ENCODE peak calls at places on chromosome 16, in four cellular contexts. L is Panc1, D is K562, A is spleen. F is an unnamed sample.
A peak's percentile ranks its signal among the peaks of the same experiment; 100 is the strongest.

GRCh38 chr16:24180451-24180850 is 75.7 kb upstream of the CACNG3 start:
- DNase-seq in A (no peak), D (no peak), L (no peak), F (no peak)

GRCh38 chr16:9042533-9042932 is 48.9 kb upstream of the HAPSTR1 start:
- DNase-seq in A (no peak), D (no peak), L (no peak), F (no peak)

GRCh38 chr16:11800385-11800718 is 3.3 kb upstream of the ZC3H7A start:
- DNase-seq in L (no peak), A (no peak), D (no peak), F (no peak)

GRCh38 chr16:69424935-69425784 is 741 bp downstream of the CYB5B start:
- DNase-seq in L (no peak), D (no peak), A (no peak), F (no peak)

GRCh38 chr16:28931801-28932225 is at the start of gene CD19:
- DNase-seq in L (no peak), D (no peak), A (peak; percentile 89), F (no peak)

GRCh38 chr16:83781-84615 is 6.0 kb downstream of the MPG start:
- DNase-seq in D (no peak), A (no peak), L (no peak), F (no peak)

GRCh38 chr16:30619207-30619606 is 9.0 kb upstream of the ZNF689 start:
- DNase-seq in A (no peak), D (no peak), L (no peak), F (no peak)

GRCh38 chr16:48053346-48053745 is 102.4 kb downstream of the ABCC12 start:
- DNase-seq in L (no peak), D (no peak), A (no peak), F (no peak)

GRCh38 chr16:30948087-30948955 is 547 bp upstream of the ORAI3 start:
- DNase-seq in A (peak; percentile 88), D (peak; percentile 65), L (no peak), F (peak; percentile 94)

GRCh38 chr16:35749253-35750141 is 2290.1 kb downstream of the TP53TG3F start:
- DNase-seq in D (no peak), A (no peak), L (no peak), F (peak; percentile 76)

GRCh38 chr16:28264656-28265055 is 27.7 kb upstream of the SBK1 start:
- DNase-seq in D (peak; percentile 23), A (no peak), L (no peak), F (no peak)

GRCh38 chr16:51982715-51983680 is 563.9 kb downstream of the TOX3 start:
- DNase-seq in A (no peak), L (peak; percentile 52), D (peak; percentile 20), F (no peak)

GRCh38 chr16:57591870-57592485 is 36.5 kb upstream of the ADGRG1 start:
- DNase-seq in L (no peak), D (no peak), A (no peak), F (no peak)

GRCh38 chr16:84088695-84089395 is 27.9 kb downstream of the MBTPS1 start:
- DNase-seq in L (no peak), D (no peak), A (peak; percentile 83), F (no peak)

GRCh38 chr16:11105038-11105903 is 150.7 kb downstream of the SOCS1 start:
- DNase-seq in D (peak; percentile 89), L (no peak), A (no peak), F (no peak)

GRCh38 chr16:61332461-61332860 is 703.8 kb downstream of the CDH8 start:
- DNase-seq in A (no peak), D (no peak), L (no peak), F (no peak)

GRCh38 chr16:29011112-29011511 is 26.3 kb downstream of the LAT start:
- DNase-seq in A (no peak), L (no peak), D (no peak), F (no peak)

GRCh38 chr16:53123753-53124152 is 69.0 kb downstream of the CHD9 start:
- DNase-seq in L (no peak), A (no peak), D (no peak), F (no peak)

GRCh38 chr16:12958366-12958765 is 57.0 kb downstream of the SHISA9 start:
- DNase-seq in L (no peak), A (no peak), D (no peak), F (no peak)

GRCh38 chr16:63458842-63459241 is 1422.6 kb upstream of the CDH8 start:
- DNase-seq in D (no peak), L (no peak), A (no peak), F (no peak)

GRCh38 chr16:29987371-29988085 is 7.9 kb downstream of the HIRIP3 start:
- DNase-seq in D (no peak), A (peak; percentile 69), L (no peak), F (peak; percentile 56)

GRCh38 chr16:8961811-8962390 is 1.8 kb downstream of the USP7 start:
- DNase-seq in L (no peak), A (no peak), D (peak; percentile 62), F (no peak)

DNA sequence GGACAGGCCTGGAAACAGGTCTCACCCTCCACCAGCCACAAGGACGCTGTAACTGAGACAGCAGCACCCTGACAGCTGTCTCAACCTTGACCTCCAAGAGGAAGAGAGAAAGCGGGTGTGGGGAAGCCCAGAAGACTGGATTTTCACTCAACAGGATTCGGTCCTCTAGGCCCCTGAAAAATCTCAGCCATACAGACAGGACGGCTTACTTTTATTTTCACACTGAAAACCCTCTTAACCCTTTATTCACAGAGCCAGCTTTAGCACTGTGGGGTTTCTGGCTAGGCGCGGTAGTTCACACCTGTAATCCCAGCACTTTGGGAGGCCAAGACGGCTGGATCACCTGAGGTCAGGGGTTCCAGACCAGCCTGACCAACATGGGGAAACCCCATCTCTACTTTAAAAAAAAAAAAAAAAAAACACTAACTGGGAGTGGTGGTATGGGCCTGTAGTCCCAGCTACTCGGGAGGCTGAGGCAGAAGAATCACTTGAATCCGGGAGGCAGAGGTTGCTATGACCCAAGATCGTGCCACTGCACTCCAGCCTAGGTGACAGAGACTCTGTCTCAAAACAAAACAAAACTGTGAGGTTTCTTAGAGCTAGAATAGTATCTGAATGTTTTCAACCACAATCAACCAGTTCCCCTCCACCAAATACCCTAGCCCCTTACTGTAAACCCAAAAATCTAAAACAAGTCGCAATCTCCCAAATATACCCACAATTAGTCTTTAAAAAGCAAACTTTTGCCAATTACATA is 5.3 kb downstream of the ANKRD11 start:
- DNase-seq in A (no peak), L (no peak), D (no peak), F (no peak)
- H3K4me1 ChIP-seq in A (peaks cover 89% of the 10 kb centered on the region), L (peaks cover 58% of the 10 kb centered on the region), D (peaks cover 23% of the 10 kb centered on the region), F (peaks cover 66% of the 10 kb centered on the region)

GRCh38 chr16:17432902-17433576 is 37.7 kb downstream of the XYLT1 start:
- DNase-seq in A (no peak), D (no peak), L (no peak), F (no peak)
- H3K4me1 ChIP-seq in A (peaks cover 24% of the 10 kb centered on the region), D (no peaks in the 10 kb centered on the region), L (no peaks in the 10 kb centered on the region), F (peaks cover 8% of the 10 kb centered on the region)

GRCh38 chr16:15847621-15848175 is 9.1 kb downstream of the MYH11 start:
- DNase-seq in L (no peak), A (no peak), D (no peak), F (no peak)
- H3K4me1 ChIP-seq in L (no peaks in the 10 kb centered on the region), A (no peaks in the 10 kb centered on the region), D (no peaks in the 10 kb centered on the region), F (no peaks in the 10 kb centered on the region)

GRCh38 chr16:7057458-7057857 is 275.2 kb upstream of the RBFOX1 start:
- DNase-seq in D (no peak), L (no peak), A (no peak), F (no peak)

GRCh38 chr16:7051586-7052349 is 280.9 kb upstream of the RBFOX1 start:
- DNase-seq in D (no peak), L (no peak), A (no peak), F (no peak)

GRCh38 chr16:7055443-7055842 is 277.2 kb upstream of the RBFOX1 start:
- DNase-seq in L (no peak), A (no peak), D (peak; percentile 23), F (no peak)
- H3K4me1 ChIP-seq in L (no peaks in the 10 kb centered on the region), A (no peaks in the 10 kb centered on the region), D (no peaks in the 10 kb centered on the region), F (no peaks in the 10 kb centered on the region)

GRCh38 chr16:56336071-56336688 is 89.2 kb downstream of the AMFR start:
- DNase-seq in A (no peak), L (no peak), D (no peak), F (no peak)

GRCh38 chr16:56337858-56338325 is 87.5 kb downstream of the AMFR start:
- DNase-seq in D (no peak), L (no peak), A (no peak), F (no peak)

GRCh38 chr16:56338566-56339318 is 86.6 kb downstream of the AMFR start:
- DNase-seq in A (no peak), D (no peak), L (no peak), F (no peak)

GRCh38 chr16:56336711-56337110 is 88.6 kb downstream of the AMFR start:
- DNase-seq in A (peak; percentile 58), D (no peak), L (no peak), F (no peak)

DNA sequence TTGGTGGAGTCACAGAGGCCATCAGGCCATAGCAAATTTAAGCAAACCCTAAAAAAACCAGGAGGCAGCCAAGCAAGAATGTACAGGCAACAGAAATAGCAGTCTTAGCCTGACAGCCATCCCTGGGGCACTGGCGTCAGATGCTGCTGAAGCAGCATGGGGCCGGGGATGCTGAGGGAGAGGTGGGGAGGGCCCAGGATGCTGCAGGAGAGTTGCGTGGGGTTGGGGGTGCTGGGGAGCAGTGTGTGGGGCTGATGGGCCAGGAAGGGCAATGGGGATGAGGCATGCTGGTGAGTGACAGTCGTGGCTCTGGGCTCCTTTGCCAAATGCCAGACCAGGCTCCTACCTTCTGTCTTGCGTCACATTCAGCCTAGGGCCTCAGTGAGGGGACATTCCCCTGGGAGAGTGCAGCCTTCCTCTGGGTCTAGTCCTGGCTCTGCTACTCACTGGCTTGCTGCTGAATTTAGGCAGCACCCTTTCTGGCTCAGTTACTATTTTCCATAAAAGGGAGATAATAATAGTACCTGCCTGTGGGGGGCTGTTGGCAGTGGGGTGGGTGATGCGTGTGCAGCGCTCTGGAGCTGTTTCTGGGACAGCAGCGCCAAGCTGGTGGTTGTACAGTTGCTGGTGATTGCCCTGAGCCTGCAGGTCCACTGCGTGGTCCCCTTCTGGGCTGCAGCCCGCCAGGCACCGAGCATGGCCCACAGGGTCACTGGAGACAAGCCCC is 88.1 kb downstream of the AMFR start:
- DNase-seq in D (no peak), L (no peak), A (peak; percentile 55), F (no peak)
- H3K4me1 ChIP-seq in D (peaks cover 40% of the 10 kb centered on the region), L (no peaks in the 10 kb centered on the region), A (no peaks in the 10 kb centered on the region), F (peaks cover 51% of the 10 kb centered on the region)

GRCh38 chr16:73048292-73049050 is 543 bp upstream of the ZFHX3 start:
- DNase-seq in L (no peak), D (no peak), A (peak; percentile 81), F (no peak)

GRCh38 chr16:73049051-73049910 is 1.4 kb upstream of the ZFHX3 start:
- DNase-seq in L (no peak), D (no peak), A (no peak), F (no peak)

GRCh38 chr16:73051216-73051615 is 3.3 kb upstream of the ZFHX3 start:
- DNase-seq in D (no peak), A (no peak), L (no peak), F (no peak)

GRCh38 chr16:73051903-73052302 is 4.0 kb upstream of the ZFHX3 start:
- DNase-seq in D (no peak), L (no peak), A (no peak), F (no peak)

GRCh38 chr16:73050115-73051099 is 2.5 kb upstream of the ZFHX3 start:
- DNase-seq in A (no peak), D (no peak), L (no peak), F (no peak)
- H3K4me1 ChIP-seq in A (peaks cover 45% of the 10 kb centered on the region), D (peaks cover 5% of the 10 kb centered on the region), L (peaks cover 67% of the 10 kb centered on the region), F (peaks cover 47% of the 10 kb centered on the region)

GRCh38 chr16:1424028-1424427 is 3.5 kb upstream of the UQCC4 start:
- DNase-seq in L (no peak), A (peak; percentile 70), D (no peak), F (no peak)
- H3K4me1 ChIP-seq in L (no peaks in the 10 kb centered on the region), A (peaks cover 43% of the 10 kb centered on the region), D (peaks cover 50% of the 10 kb centered on the region), F (peaks cover 30% of the 10 kb centered on the region)